ENCODE peak calls at places on chromosomes 12 and 14, in ten cellular contexts. O is skeletal muscle cell, Y is fibroblast of lung, C is germinal center, P is GM13976, T is AG04450, F is heart left ventricle, J is RPMI7951, Q is fibroblast of the aortic adventitia, L is kidney glomerular epithelial cell. X is an unnamed sample.

GRCh38 chr14:81329640-81330385 is 70.3 kb downstream of the STON2 start:
- DNase-seq in J (no peak), Y (no peak), L (peak), P (no peak), F (no peak), Q (no peak), T (no peak), C (no peak), O (no peak), X (no peak)

GRCh38 chr14:23457587-23458445 is 11.7 kb upstream of the NGDN start:
- DNase-seq in O (no peak), C (no peak), F (no peak), P (no peak), Q (no peak), T (no peak), J (no peak), Y (no peak), L (no peak), X (no peak)

GRCh38 chr14:50830932-50831703 is at the start of gene NIN:
- DNase-seq in L (peak), O (peak), F (peak), C (peak), Y (peak), Q (peak), P (peak), J (peak), T (no peak), X (peak)

GRCh38 chr12:123410041-123410412 is 26.1 kb downstream of the KMT5A start:
- DNase-seq in Y (no peak), L (no peak), O (no peak), P (no peak), T (no peak), F (no peak), C (no peak), Q (no peak), J (no peak), X (no peak)

GRCh38 chr12:12398026-12398859 is 41.4 kb downstream of the BORCS5 start:
- DNase-seq in Y (peak), T (peak), J (peak), C (no peak), O (peak), P (no peak), F (no peak), Q (peak), L (peak), X (no peak)

GRCh38 chr14:100593751-100594624 is 6.8 kb upstream of the BEGAIN start:
- DNase-seq in T (no peak), L (no peak), F (peak), Y (no peak), J (no peak), O (no peak), Q (no peak), P (no peak), C (no peak), X (no peak)

GRCh38 chr12:47214771-47215170 is 135.0 kb upstream of the AMIGO2 start:
- DNase-seq in J (no peak), O (no peak), T (no peak), C (no peak), L (no peak), F (no peak), Q (no peak), Y (no peak), P (no peak), X (no peak)

GRCh38 chr14:56244138-56244789 is 126.1 kb downstream of the PELI2 start:
- DNase-seq in L (peak), F (no peak), T (peak), J (peak), C (no peak), Y (peak), O (peak), P (no peak), Q (peak), X (no peak)

GRCh38 chr12:1830981-1831930 is 10.9 kb downstream of the LRTM2 start:
- DNase-seq in F (peak), Q (peak), J (peak), L (no peak), C (peak), Y (peak), T (peak), O (peak), P (peak), X (no peak)

GRCh38 chr14:76768201-76768656 is 7.0 kb downstream of the VASH1 start:
- DNase-seq in Q (no peak), T (no peak), P (peak), L (no peak), F (peak), Y (no peak), C (peak), J (no peak), O (no peak), X (no peak)

GRCh38 chr14:39203659-39204606 is 28.9 kb downstream of the PNN start:
- DNase-seq in J (no peak), F (no peak), Y (no peak), C (no peak), O (no peak), Q (no peak), P (no peak), T (no peak), L (no peak), X (no peak)

GRCh38 chr12:71685312-71685906 is 473 bp upstream of the TMEM19 start:
- DNase-seq in O (no peak), J (no peak), Q (no peak), L (no peak), T (no peak), C (no peak), F (no peak), Y (no peak), P (no peak), X (no peak)

GRCh38 chr12:50598321-50598862 is 93.6 kb downstream of the DIP2B start:
- DNase-seq in Y (peak), O (no peak), T (no peak), F (no peak), P (peak), J (peak), C (no peak), Q (peak), L (no peak), X (no peak)

GRCh38 chr14:50828738-50829471 is 2.1 kb downstream of the NIN start:
- DNase-seq in L (no peak), J (no peak), P (no peak), C (no peak), F (no peak), O (no peak), Y (no peak), T (no peak), Q (no peak), X (no peak)

GRCh38 chr12:49019435-49020317 is 1.1 kb upstream of the PRKAG1 start:
- DNase-seq in O (no peak), T (no peak), F (peak), P (peak), C (peak), J (peak), Q (peak), L (no peak), Y (peak), X (no peak)

GRCh38 chr14:80543211-80543610 is 331.9 kb upstream of the DIO2 start:
- DNase-seq in J (no peak), Q (no peak), C (no peak), O (no peak), F (no peak), P (no peak), L (no peak), Y (no peak), T (no peak), X (no peak)

X was measured in stimulated activated effector memory CD8-positive, alpha-beta T cell treated with anti-CD3 and anti-CD28 coated beads, Interleukin-12 subunit alpha, Interleukin-12 subunit beta, amount 100 ng/mL, for 72 hours.